ENCODE peak calls at places on chromosomes 13 and 19, in ten cellular contexts. One of them, this sample, is unnamed.

GRCh38 chr19:16496613-16496983 is 404 bp downstream of the C19orf44 start:
- DNase-seq in gastrocnemius medialis: peak
- DNase-seq in bronchial epithelial cell: peak
- DNase-seq in tibial nerve: no peak
- DNase-seq in CD8-positive, alpha-beta memory T cell: no peak
- DNase-seq in BE2C: no peak
- DNase-seq in fibroblast of lung: peak
- DNase-seq in IMR-90: peak
- DNase-seq in PC-9: peak
- DNase-seq in heart right ventricle: no peak
- DNase-seq in this sample: peak

GRCh38 chr13:34308725-34309124 is 490.8 kb downstream of the RFC3 start:
- DNase-seq in gastrocnemius medialis: no peak
- DNase-seq in bronchial epithelial cell: peak
- DNase-seq in tibial nerve: no peak
- DNase-seq in CD8-positive, alpha-beta memory T cell: no peak
- DNase-seq in BE2C: no peak
- DNase-seq in fibroblast of lung: peak
- DNase-seq in IMR-90: no peak
- DNase-seq in PC-9: no peak
- DNase-seq in heart right ventricle: no peak
- DNase-seq in this sample: no peak

GRCh38 chr19:3459322-3459881 is 20.9 kb downstream of the SMIM24 start:
- DNase-seq in gastrocnemius medialis: peak
- DNase-seq in bronchial epithelial cell: no peak
- DNase-seq in tibial nerve: peak
- DNase-seq in CD8-positive, alpha-beta memory T cell: no peak
- DNase-seq in BE2C: no peak
- DNase-seq in fibroblast of lung: peak
- DNase-seq in IMR-90: peak
- DNase-seq in PC-9: no peak
- DNase-seq in heart right ventricle: peak
- DNase-seq in this sample: peak

GRCh38 chr13:104314926-104315535 is 1248.8 kb upstream of the SLC10A2 start:
- DNase-seq in gastrocnemius medialis: no peak
- DNase-seq in bronchial epithelial cell: peak
- DNase-seq in tibial nerve: no peak
- DNase-seq in CD8-positive, alpha-beta memory T cell: no peak
- DNase-seq in BE2C: no peak
- DNase-seq in fibroblast of lung: no peak
- DNase-seq in IMR-90: peak
- DNase-seq in PC-9: no peak
- DNase-seq in heart right ventricle: no peak
- DNase-seq in this sample: no peak

GRCh38 chr13:29594310-29594709 is 1.2 kb downstream of the SLC7A1 start:
- DNase-seq in gastrocnemius medialis: no peak
- DNase-seq in bronchial epithelial cell: peak
- DNase-seq in tibial nerve: peak
- DNase-seq in CD8-positive, alpha-beta memory T cell: peak
- DNase-seq in BE2C: peak
- DNase-seq in fibroblast of lung: peak
- DNase-seq in IMR-90: peak
- DNase-seq in PC-9: peak
- DNase-seq in heart right ventricle: no peak
- DNase-seq in this sample: no peak

GRCh38 chr13:111359237-111359915 is 38.9 kb downstream of the TEX29 start:
- DNase-seq in gastrocnemius medialis: no peak
- DNase-seq in bronchial epithelial cell: no peak
- DNase-seq in tibial nerve: no peak
- DNase-seq in CD8-positive, alpha-beta memory T cell: no peak
- DNase-seq in BE2C: no peak
- DNase-seq in fibroblast of lung: peak
- DNase-seq in IMR-90: peak
- DNase-seq in PC-9: no peak
- DNase-seq in heart right ventricle: no peak
- DNase-seq in this sample: no peak

GRCh38 chr13:67736646-67737420 is 506.7 kb upstream of the PCDH9 start:
- DNase-seq in gastrocnemius medialis: no peak
- DNase-seq in bronchial epithelial cell: no peak
- DNase-seq in tibial nerve: no peak
- DNase-seq in CD8-positive, alpha-beta memory T cell: no peak
- DNase-seq in BE2C: peak
- DNase-seq in fibroblast of lung: peak
- DNase-seq in IMR-90: peak
- DNase-seq in PC-9: no peak
- DNase-seq in heart right ventricle: no peak
- DNase-seq in this sample: no peak

GRCh38 chr13:40390290-40391008 is 276.0 kb downstream of the FOXO1 start:
- DNase-seq in gastrocnemius medialis: no peak
- DNase-seq in bronchial epithelial cell: no peak
- DNase-seq in tibial nerve: no peak
- DNase-seq in CD8-positive, alpha-beta memory T cell: no peak
- DNase-seq in BE2C: no peak
- DNase-seq in fibroblast of lung: no peak
- DNase-seq in IMR-90: no peak
- DNase-seq in PC-9: no peak
- DNase-seq in heart right ventricle: no peak
- DNase-seq in this sample: no peak

GRCh38 chr13:27794075-27794691 is 1.9 kb downstream of the GSX1 start:
- DNase-seq in gastrocnemius medialis: no peak
- DNase-seq in bronchial epithelial cell: no peak
- DNase-seq in tibial nerve: no peak
- DNase-seq in CD8-positive, alpha-beta memory T cell: no peak
- DNase-seq in BE2C: no peak
- DNase-seq in fibroblast of lung: no peak
- DNase-seq in IMR-90: no peak
- DNase-seq in PC-9: no peak
- DNase-seq in heart right ventricle: no peak
- DNase-seq in this sample: no peak

GRCh38 chr19:49216076-49216475 is 58.5 kb downstream of the TRPM4 start:
- DNase-seq in gastrocnemius medialis: no peak
- DNase-seq in bronchial epithelial cell: peak
- DNase-seq in tibial nerve: no peak
- DNase-seq in CD8-positive, alpha-beta memory T cell: no peak
- DNase-seq in BE2C: no peak
- DNase-seq in fibroblast of lung: no peak
- DNase-seq in IMR-90: peak
- DNase-seq in PC-9: peak
- DNase-seq in heart right ventricle: no peak
- DNase-seq in this sample: no peak

GRCh38 chr19:3699741-3700241 is 477 bp downstream of the PIP5K1C start:
- DNase-seq in gastrocnemius medialis: no peak
- DNase-seq in bronchial epithelial cell: no peak
- DNase-seq in tibial nerve: no peak
- DNase-seq in CD8-positive, alpha-beta memory T cell: no peak
- DNase-seq in BE2C: no peak
- DNase-seq in fibroblast of lung: no peak
- DNase-seq in IMR-90: no peak
- DNase-seq in PC-9: no peak
- DNase-seq in heart right ventricle: no peak
- DNase-seq in this sample: no peak

GRCh38 chr13:27110056-27110746 is 61.4 kb downstream of the USP12 start:
- DNase-seq in gastrocnemius medialis: no peak
- DNase-seq in bronchial epithelial cell: peak
- DNase-seq in tibial nerve: no peak
- DNase-seq in CD8-positive, alpha-beta memory T cell: no peak
- DNase-seq in BE2C: no peak
- DNase-seq in fibroblast of lung: no peak
- DNase-seq in IMR-90: no peak
- DNase-seq in PC-9: peak
- DNase-seq in heart right ventricle: no peak
- DNase-seq in this sample: no peak

GRCh38 chr19:29329460-29330134 is 116.6 kb upstream of the UQCRFS1 start:
- DNase-seq in gastrocnemius medialis: no peak
- DNase-seq in bronchial epithelial cell: no peak
- DNase-seq in tibial nerve: no peak
- DNase-seq in CD8-positive, alpha-beta memory T cell: no peak
- DNase-seq in BE2C: no peak
- DNase-seq in fibroblast of lung: no peak
- DNase-seq in IMR-90: no peak
- DNase-seq in PC-9: no peak
- DNase-seq in heart right ventricle: no peak
- DNase-seq in this sample: no peak

GRCh38 chr19:56309511-56310185 is 5.0 kb downstream of the ZSCAN5A start:
- DNase-seq in gastrocnemius medialis: no peak
- DNase-seq in bronchial epithelial cell: no peak
- DNase-seq in tibial nerve: no peak
- DNase-seq in CD8-positive, alpha-beta memory T cell: peak
- DNase-seq in BE2C: peak
- DNase-seq in fibroblast of lung: peak
- DNase-seq in IMR-90: peak
- DNase-seq in PC-9: no peak
- DNase-seq in heart right ventricle: peak
- DNase-seq in this sample: no peak

GRCh38 chr13:41509996-41510395 is 52.6 kb downstream of the RGCC start:
- DNase-seq in gastrocnemius medialis: no peak
- DNase-seq in bronchial epithelial cell: no peak
- DNase-seq in tibial nerve: no peak
- DNase-seq in CD8-positive, alpha-beta memory T cell: no peak
- DNase-seq in BE2C: no peak
- DNase-seq in fibroblast of lung: no peak
- DNase-seq in IMR-90: no peak
- DNase-seq in PC-9: no peak
- DNase-seq in heart right ventricle: no peak
- DNase-seq in this sample: no peak

GRCh38 chr19:49872245-49873148 is 4.7 kb downstream of the AKT1S1 start:
- DNase-seq in gastrocnemius medialis: no peak
- DNase-seq in bronchial epithelial cell: no peak
- DNase-seq in tibial nerve: no peak
- DNase-seq in CD8-positive, alpha-beta memory T cell: no peak
- DNase-seq in BE2C: no peak
- DNase-seq in fibroblast of lung: no peak
- DNase-seq in IMR-90: no peak
- DNase-seq in PC-9: no peak
- DNase-seq in heart right ventricle: no peak
- DNase-seq in this sample: no peak

GRCh38 chr19:40525234-40526051 is 51.2 kb upstream of the SHKBP1 start:
- DNase-seq in gastrocnemius medialis: no peak
- DNase-seq in bronchial epithelial cell: no peak
- DNase-seq in tibial nerve: no peak
- DNase-seq in CD8-positive, alpha-beta memory T cell: no peak
- DNase-seq in BE2C: no peak
- DNase-seq in fibroblast of lung: no peak
- DNase-seq in IMR-90: no peak
- DNase-seq in PC-9: no peak
- DNase-seq in heart right ventricle: no peak
- DNase-seq in this sample: no peak

GRCh38 chr13:110759710-110760109 is 46.2 kb downstream of the ING1 start:
- DNase-seq in gastrocnemius medialis: no peak
- DNase-seq in bronchial epithelial cell: peak
- DNase-seq in tibial nerve: no peak
- DNase-seq in CD8-positive, alpha-beta memory T cell: no peak
- DNase-seq in BE2C: no peak
- DNase-seq in fibroblast of lung: peak
- DNase-seq in IMR-90: peak
- DNase-seq in PC-9: peak
- DNase-seq in heart right ventricle: no peak
- DNase-seq in this sample: no peak

GRCh38 chr19:2148482-2149135 is 2.8 kb downstream of the AP3D1 start:
- DNase-seq in gastrocnemius medialis: no peak
- DNase-seq in bronchial epithelial cell: no peak
- DNase-seq in tibial nerve: no peak
- DNase-seq in CD8-positive, alpha-beta memory T cell: no peak
- DNase-seq in BE2C: no peak
- DNase-seq in fibroblast of lung: no peak
- DNase-seq in IMR-90: no peak
- DNase-seq in PC-9: no peak
- DNase-seq in heart right ventricle: no peak
- DNase-seq in this sample: no peak
- H3K4me3 ChIP-seq in gastrocnemius medialis: no peak
- H3K4me3 ChIP-seq in bronchial epithelial cell: no peak
- H3K4me3 ChIP-seq in tibial nerve: no peak
- H3K4me3 ChIP-seq in CD8-positive, alpha-beta memory T cell: no peak
- H3K4me3 ChIP-seq in BE2C: no peak
- H3K4me3 ChIP-seq in fibroblast of lung: no peak
- H3K4me3 ChIP-seq in IMR-90: no peak
- H3K4me3 ChIP-seq in PC-9: no peak
- H3K4me3 ChIP-seq in heart right ventricle: no peak
- H3K4me3 ChIP-seq in this sample: no peak

GRCh38 chr19:13051581-13052165 is 51.0 kb downstream of the LYL1 start:
- DNase-seq in gastrocnemius medialis: peak
- DNase-seq in bronchial epithelial cell: peak
- DNase-seq in tibial nerve: peak
- DNase-seq in CD8-positive, alpha-beta memory T cell: no peak
- DNase-seq in BE2C: peak
- DNase-seq in fibroblast of lung: peak
- DNase-seq in IMR-90: peak
- DNase-seq in PC-9: peak
- DNase-seq in heart right ventricle: peak
- DNase-seq in this sample: peak
- H3K4me3 ChIP-seq in gastrocnemius medialis: peak
- H3K4me3 ChIP-seq in bronchial epithelial cell: no peak
- H3K4me3 ChIP-seq in tibial nerve: no peak
- H3K4me3 ChIP-seq in CD8-positive, alpha-beta memory T cell: peak
- H3K4me3 ChIP-seq in BE2C: no peak
- H3K4me3 ChIP-seq in fibroblast of lung: no peak
- H3K4me3 ChIP-seq in IMR-90: no peak
- H3K4me3 ChIP-seq in PC-9: peak
- H3K4me3 ChIP-seq in heart right ventricle: no peak
- H3K4me3 ChIP-seq in this sample: peak

DNA sequence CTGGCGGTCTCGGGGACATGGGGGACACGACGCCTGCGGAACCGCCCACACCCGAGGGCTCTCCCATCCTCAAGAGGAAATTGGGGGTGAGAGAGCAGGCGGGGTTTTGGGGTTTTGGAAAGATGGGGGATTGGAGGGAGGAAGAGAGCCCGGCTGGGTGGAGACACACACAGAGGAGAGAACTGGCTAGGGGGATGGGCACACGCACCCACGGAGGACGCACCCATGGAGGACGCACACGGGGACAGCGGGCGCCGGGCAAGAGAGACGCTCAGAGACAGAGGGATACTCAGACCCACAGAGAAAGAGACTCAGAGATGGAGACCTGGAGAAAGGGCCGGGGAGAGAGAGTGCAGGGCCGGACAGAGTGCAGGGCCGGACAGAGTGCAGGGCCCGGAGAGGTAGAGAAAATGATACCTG is 52.1 kb downstream of the MAP4K1 start:
- DNase-seq in gastrocnemius medialis: no peak
- DNase-seq in bronchial epithelial cell: no peak
- DNase-seq in tibial nerve: no peak
- DNase-seq in CD8-positive, alpha-beta memory T cell: no peak
- DNase-seq in BE2C: no peak
- DNase-seq in fibroblast of lung: no peak
- DNase-seq in IMR-90: no peak
- DNase-seq in PC-9: no peak
- DNase-seq in heart right ventricle: no peak
- DNase-seq in this sample: no peak
- H3K4me3 ChIP-seq in gastrocnemius medialis: no peak
- H3K4me3 ChIP-seq in bronchial epithelial cell: peak
- H3K4me3 ChIP-seq in tibial nerve: no peak
- H3K4me3 ChIP-seq in CD8-positive, alpha-beta memory T cell: no peak
- H3K4me3 ChIP-seq in BE2C: no peak
- H3K4me3 ChIP-seq in fibroblast of lung: no peak
- H3K4me3 ChIP-seq in IMR-90: no peak
- H3K4me3 ChIP-seq in PC-9: no peak
- H3K4me3 ChIP-seq in heart right ventricle: peak
- H3K4me3 ChIP-seq in this sample: no peak

DNA sequence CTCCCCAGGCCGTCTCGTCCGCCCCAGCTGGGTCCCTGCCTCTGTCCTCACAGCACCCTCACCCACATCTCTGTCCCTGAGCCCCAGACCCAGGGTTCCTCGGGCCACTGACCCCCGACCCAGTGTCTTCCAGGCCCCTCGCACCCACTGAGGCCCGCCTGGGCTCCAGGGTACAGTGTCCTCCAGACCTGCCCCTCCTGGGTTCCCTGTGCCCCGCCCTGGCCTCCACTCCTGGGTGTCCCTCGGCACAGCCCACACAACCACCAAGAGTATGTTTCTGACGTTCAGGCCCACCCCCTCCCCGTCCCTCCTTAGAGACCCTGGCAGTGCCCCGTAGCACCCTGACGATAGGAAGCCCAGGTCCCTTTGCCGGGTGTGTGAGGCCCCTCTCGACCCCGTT is 22.6 kb upstream of the NCCRP1 start:
- DNase-seq in gastrocnemius medialis: no peak
- DNase-seq in bronchial epithelial cell: no peak
- DNase-seq in tibial nerve: no peak
- DNase-seq in CD8-positive, alpha-beta memory T cell: no peak
- DNase-seq in BE2C: no peak
- DNase-seq in fibroblast of lung: no peak
- DNase-seq in IMR-90: no peak
- DNase-seq in PC-9: no peak
- DNase-seq in heart right ventricle: no peak
- DNase-seq in this sample: no peak
- H3K4me3 ChIP-seq in gastrocnemius medialis: no peak
- H3K4me3 ChIP-seq in bronchial epithelial cell: no peak
- H3K4me3 ChIP-seq in tibial nerve: no peak
- H3K4me3 ChIP-seq in CD8-positive, alpha-beta memory T cell: no peak
- H3K4me3 ChIP-seq in BE2C: no peak
- H3K4me3 ChIP-seq in fibroblast of lung: no peak
- H3K4me3 ChIP-seq in IMR-90: no peak
- H3K4me3 ChIP-seq in PC-9: no peak
- H3K4me3 ChIP-seq in heart right ventricle: no peak
- H3K4me3 ChIP-seq in this sample: no peak